ENCODE peak calls at places on chromosomes 12 and 14, in eight cellular contexts. I is heart right ventricle; B is CD4-positive, CD25-positive, alpha-beta regulatory T cell; C is body of pancreas; E is CD8-positive, alpha-beta T cell; T is PC-3; S is stomach; P is fibroblast of lung. U is an unnamed sample. For H3K4me1, the result is how much of the 10 kb centered on the place peaks cover.

GRCh38 chr14:105092912-105093425 is 27.7 kb upstream of the GPR132 start:
- DNase-seq in I (peak), B (peak), C (peak), E (peak), T (peak), S (peak), P (peak), U (no peak)

GRCh38 chr14:102215522-102216250 is 76.0 kb downstream of the WDR20 start:
- DNase-seq in I (peak), B (no peak), C (no peak), E (no peak), T (peak), S (no peak), P (peak), U (no peak)

GRCh38 chr14:47993883-47994282 is 318.5 kb upstream of the MDGA2 start:
- DNase-seq in I (no peak), B (no peak), C (no peak), E (no peak), T (no peak), S (no peak), P (no peak), U (no peak)

GRCh38 chr12:51683763-51684357 is 92.8 kb downstream of the SCN8A start:
- DNase-seq in I (no peak), B (no peak), C (peak), E (no peak), T (peak), S (peak), P (peak), U (no peak)

GRCh38 chr12:25074113-25074512 is 120.8 kb downstream of the DNAI7 start:
- DNase-seq in I (no peak), B (no peak), C (no peak), E (no peak), T (no peak), S (no peak), P (no peak), U (no peak)

GRCh38 chr14:22509751-22510300 is 79.2 kb downstream of the DAD1 start:
- DNase-seq in I (no peak), B (no peak), C (no peak), E (no peak), T (no peak), S (no peak), P (no peak), U (no peak)

GRCh38 chr12:32365473-32366064 is 33.8 kb upstream of the FGD4 start:
- DNase-seq in I (no peak), B (peak), C (peak), E (peak), T (peak), S (peak), P (peak), U (peak)

GRCh38 chr12:106113042-106113441 is 25.7 kb downstream of the NUAK1 start:
- DNase-seq in I (no peak), B (no peak), C (no peak), E (no peak), T (peak), S (no peak), P (peak), U (no peak)

DNA sequence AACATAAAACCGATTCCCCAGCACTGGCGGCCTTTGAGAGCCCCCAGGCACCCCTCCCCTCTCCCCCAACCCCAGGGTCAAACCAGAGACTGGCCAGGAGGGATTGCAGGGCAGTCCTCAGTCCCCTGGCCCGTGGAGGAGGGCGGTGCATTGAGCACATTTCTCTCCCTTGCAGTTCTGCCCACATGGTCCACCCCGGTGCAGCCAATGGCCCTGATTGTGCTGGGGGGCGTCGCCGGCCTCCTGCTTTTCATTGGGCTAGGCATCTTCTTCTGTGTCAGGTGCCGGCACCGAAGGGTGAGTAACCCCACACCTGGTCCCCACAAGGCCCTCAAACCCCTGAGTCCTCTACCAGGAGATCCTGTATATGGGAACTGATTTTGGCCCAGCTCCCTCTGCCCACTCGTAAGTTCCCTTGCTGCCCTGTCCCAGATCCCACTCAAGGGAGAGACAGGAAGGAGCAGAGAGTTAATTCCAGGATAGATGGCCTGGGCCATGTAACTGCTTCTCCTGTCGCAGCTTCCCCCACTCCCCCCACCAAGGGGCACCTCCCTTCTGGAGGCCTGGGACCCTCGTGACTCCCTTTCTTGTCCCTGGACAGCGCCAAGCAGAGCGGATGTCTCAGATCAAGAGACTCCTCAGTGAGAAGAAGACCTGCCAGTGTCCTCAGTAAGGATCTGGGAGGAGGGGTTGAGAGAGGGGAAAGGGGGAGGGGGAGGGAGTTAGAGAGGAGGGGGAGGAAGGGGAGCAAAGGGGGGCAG is 3.2 kb upstream of the GPR162 start:
- DNase-seq in I (no peak), B (no peak), C (no peak), E (no peak), T (no peak), S (no peak), P (no peak), U (no peak)
- H3K4me3 ChIP-seq in I (no peak), B (no peak), C (no peak), E (no peak), T (no peak), S (no peak), P (no peak), U (no peak)

DNA sequence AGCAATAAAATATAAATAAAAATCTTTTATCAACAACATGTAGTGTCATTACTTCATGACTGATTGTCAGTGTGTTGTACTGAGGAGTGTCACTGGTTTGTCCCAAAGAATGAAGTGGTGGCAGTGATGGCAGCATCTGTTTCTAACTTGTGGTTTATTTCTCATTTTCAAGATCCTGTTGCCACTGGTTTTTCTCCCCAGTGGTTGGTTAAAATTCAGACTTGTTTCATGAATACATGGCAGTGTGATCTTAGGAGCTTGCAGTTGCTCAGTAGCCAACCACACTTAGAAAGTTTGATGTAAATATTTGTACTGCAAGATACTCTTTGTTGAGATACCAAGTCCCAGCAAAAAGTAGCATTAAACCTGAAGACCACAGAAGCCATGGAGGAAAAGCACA is 69.8 kb downstream of the PLEKHA5 start:
- DNase-seq in I (no peak), B (no peak), C (no peak), E (no peak), T (no peak), S (no peak), P (no peak), U (no peak)
- H3K4me1 ChIP-seq in I (under half), B (under half), C (under half), E (under half), T (under half), S (half or more), P (under half), U (under half)

DNA sequence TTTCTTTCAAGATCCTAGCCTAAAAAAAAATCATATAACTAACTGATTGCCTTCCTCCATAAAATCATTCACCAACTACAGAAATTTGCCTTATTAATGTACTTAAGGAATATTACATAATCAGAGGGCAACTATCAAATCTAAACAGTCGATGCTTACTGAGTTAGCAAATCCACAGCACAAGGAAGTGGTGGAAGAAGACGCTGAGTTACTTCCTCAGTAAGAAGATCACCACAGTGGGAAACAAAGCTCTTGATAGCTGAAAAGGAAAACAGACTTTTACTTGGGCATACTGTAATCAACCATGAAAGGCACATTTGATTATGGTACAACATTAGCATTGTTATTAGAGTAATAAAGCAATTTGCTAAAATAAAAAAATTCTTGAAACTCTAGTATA is 48.7 kb downstream of the HEATR5A start:
- DNase-seq in I (no peak), B (no peak), C (no peak), E (no peak), T (no peak), S (no peak), P (no peak), U (no peak)
- H3K27ac ChIP-seq in I (no peak), B (no peak), C (no peak), E (no peak), T (no peak), S (no peak), P (no peak), U (no peak)

DNA sequence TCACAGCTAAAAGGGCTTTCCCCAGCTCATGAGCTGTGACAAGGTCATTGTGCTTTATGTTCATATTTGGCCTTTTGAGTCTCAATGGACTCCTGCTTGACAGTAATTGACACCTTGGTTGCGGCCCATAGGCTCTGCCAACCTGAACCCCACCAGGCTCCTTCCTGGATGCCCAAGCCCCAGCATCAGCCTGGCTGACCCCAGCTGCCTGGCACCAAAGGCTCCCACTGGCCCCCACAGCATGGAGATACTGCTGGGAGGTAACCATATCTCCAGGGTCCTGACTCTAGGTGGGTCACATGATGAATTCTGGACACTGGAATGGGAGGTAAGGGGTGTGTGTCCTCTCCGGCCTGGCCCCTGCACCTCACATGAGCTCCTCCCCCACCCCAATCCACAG is 50.2 kb downstream of the CLMN start:
- DNase-seq in I (no peak), B (no peak), C (no peak), E (no peak), T (no peak), S (no peak), P (no peak), U (no peak)
- H3K4me3 ChIP-seq in I (no peak), B (no peak), C (no peak), E (no peak), T (no peak), S (no peak), P (no peak), U (no peak)

GRCh38 chr12:108857158-108857407 is 300 bp downstream of the SSH1 start:
- DNase-seq in I (no peak), B (no peak), C (no peak), E (no peak), T (no peak), S (no peak), P (no peak), U (no peak)
- H3K4me1 ChIP-seq in I (half or more), B (under half), C (under half), E (under half), T (under half), S (half or more), P (under half), U (half or more)

GRCh38 chr14:24300326-24300980 is 803 bp downstream of the NOP9 start:
- DNase-seq in I (no peak), B (no peak), C (no peak), E (no peak), T (no peak), S (no peak), P (no peak), U (no peak)

GRCh38 chr14:24296341-24297157 is 3.0 kb downstream of the DHRS1 start:
- DNase-seq in I (peak), B (peak), C (peak), E (peak), T (peak), S (peak), P (peak), U (no peak)

GRCh38 chr14:24299255-24300191 is at the start of the genes DHRS1 and NOP9:
- DNase-seq in I (peak), B (peak), C (peak), E (peak), T (peak), S (peak), P (peak), U (peak)

GRCh38 chr14:24298892-24299254 is 707 bp downstream of the DHRS1 start:
- DNase-seq in I (no peak), B (no peak), C (peak), E (peak), T (peak), S (no peak), P (peak), U (no peak)

DNA sequence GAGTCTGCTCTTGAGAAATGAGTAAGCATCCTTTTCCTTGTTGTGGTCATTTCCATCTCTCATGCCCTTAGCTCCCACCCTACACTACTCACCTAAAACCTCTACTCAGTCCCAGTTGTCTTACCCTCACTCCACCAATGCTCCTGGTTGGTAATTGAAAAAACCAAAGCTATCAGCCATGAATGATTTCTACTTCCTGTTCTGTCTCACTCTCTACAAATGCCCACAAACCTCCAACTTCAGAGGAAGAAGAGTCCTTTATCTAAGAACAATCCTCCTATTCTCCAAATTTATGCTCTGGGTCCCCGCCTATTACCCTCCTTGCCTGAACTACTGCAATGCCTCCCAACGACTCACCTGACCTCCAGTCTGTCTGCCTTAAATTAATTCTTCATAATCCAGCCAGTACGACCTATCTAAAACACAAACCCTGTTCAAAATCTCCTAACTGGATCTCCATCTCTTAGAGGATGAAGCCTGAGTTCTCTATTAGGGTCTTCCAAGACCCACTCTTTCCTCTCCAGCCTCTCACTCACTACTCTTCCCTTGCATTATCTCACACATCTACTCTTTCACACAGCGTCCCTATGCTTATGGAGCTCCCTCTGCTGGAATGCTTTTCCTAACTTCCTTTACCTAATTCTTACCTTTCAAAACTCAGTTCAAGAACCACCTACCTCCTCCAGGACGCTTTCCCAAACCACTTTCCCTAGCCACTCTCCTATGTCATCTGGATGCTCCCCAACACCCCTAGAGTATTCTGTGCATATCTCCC is 2.2 kb downstream of the DHRS1 start:
- DNase-seq in I (no peak), B (no peak), C (no peak), E (no peak), T (peak), S (no peak), P (no peak), U (no peak)
- H3K27ac ChIP-seq in I (no peak), B (peak), C (no peak), E (no peak), T (no peak), S (peak), P (no peak), U (no peak)

DNA sequence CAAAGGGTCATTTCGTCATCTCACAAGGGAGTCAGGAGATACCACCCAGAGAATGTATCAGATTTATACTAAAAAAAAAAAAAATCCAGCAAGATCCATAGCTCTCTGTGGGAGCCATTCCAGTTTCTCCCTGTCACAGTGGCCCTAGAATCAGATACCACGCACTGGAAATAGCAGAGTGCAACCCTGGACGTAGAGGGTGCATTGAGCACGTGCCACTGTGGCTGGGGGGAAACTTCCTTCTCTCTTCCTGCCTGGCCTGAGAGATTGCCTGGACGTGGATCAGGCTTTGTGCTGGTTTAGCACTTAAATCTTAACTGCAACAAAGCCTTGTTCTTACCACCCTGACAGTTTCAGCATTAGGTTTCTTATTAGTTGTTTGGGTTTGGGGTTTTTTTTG is 124.3 kb downstream of the FBXL14 start:
- DNase-seq in I (no peak), B (no peak), C (no peak), E (no peak), T (no peak), S (no peak), P (no peak), U (no peak)
- H3K4me3 ChIP-seq in I (no peak), B (no peak), C (no peak), E (no peak), T (no peak), S (no peak), P (no peak), U (no peak)

DNA sequence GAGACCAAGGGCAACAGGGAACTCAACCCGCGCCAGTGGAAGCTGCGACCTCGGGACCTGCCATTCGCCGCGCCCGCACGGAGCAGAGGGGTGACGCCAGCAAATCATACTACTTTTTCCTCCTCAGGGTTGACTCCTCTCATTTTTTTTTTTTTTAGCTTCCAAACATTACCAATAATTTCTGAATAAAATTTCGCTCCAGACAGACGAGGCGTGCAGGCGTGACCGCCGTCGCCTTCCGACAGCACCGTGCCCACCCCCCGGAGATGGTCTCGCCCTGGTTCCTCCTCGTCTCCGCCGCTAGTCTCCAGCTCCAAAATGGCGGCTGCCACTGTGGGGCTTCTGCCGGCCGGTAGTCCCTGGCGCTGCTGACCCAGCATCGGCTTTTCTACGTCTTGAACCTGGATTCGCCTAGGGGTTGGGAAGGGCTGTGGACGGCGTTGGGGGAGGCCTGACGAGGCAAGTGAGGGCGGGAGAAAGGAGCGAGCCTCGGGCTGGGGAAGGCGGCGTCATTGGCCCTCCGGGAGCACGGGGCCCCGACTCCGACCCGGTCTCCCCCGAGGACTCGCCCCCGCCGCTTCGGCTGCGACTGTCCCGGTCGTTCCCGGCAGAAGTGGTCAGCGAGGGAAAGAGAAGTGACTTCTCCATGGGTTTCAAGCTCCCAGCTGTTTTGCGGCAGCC is at the start of the genes CPSF2 and NDUFB1:
- DNase-seq in I (peak), B (peak), C (peak), E (peak), T (peak), S (peak), P (peak), U (peak)
- H3K4me1 ChIP-seq in I (under half), B (under half), C (under half), E (under half), T (under half), S (half or more), P (under half), U (under half)